ENCODE peak calls at places on chromosomes 1 and 21, in seven cellular contexts. U is K562, H is HCT116, O is GM12878, P is H1, A is HepG2, N is SK-N-SH. G is an unnamed sample.

GRCh38 chr1:113763651-113764050 is 4.4 kb upstream of the PHTF1 start:
- DNase-seq in U (no peak), H (no peak), O (no peak), P (no peak), A (no peak), N (peak; percentile 9), G (no peak)

GRCh38 chr1:208081972-208082371 is 162.2 kb downstream of the PLXNA2 start:
- DNase-seq in U (peak; percentile 22), H (no peak), O (no peak), P (no peak), A (no peak), N (no peak), G (no peak)

GRCh38 chr21:45410865-45411809 is 6.2 kb downstream of the COL18A1 start:
- DNase-seq in U (peak; percentile 99), H (no peak), O (no peak), P (no peak), A (no peak), N (no peak), G (no peak)

GRCh38 chr1:10640079-10640578 is 156.3 kb downstream of the CASZ1 start:
- DNase-seq in U (no peak), H (no peak), O (no peak), P (no peak), A (no peak), N (peak; percentile 94), G (no peak)

GRCh38 chr1:54815086-54815876 is 14.2 kb upstream of the TTC22 start:
- DNase-seq in U (no peak), H (no peak), O (no peak), P (no peak), A (no peak), N (no peak), G (no peak)

GRCh38 chr21:35423694-35424093 is 374.6 kb upstream of the RUNX1 start:
- DNase-seq in U (no peak), H (no peak), O (no peak), P (no peak), A (no peak), N (no peak), G (no peak)

GRCh38 chr1:6028042-6028895 is 17.4 kb upstream of the KCNAB2 start:
- DNase-seq in U (no peak), H (no peak), O (no peak), P (no peak), A (no peak), N (no peak), G (no peak)

GRCh38 chr1:30613188-30613587 is 110.2 kb downstream of the MATN1 start:
- DNase-seq in U (no peak), H (no peak), O (no peak), P (no peak), A (no peak), N (no peak), G (no peak)

GRCh38 chr1:22141948-22142314 is 966 bp downstream of the WNT4 start:
- DNase-seq in U (no peak), H (no peak), O (no peak), P (no peak), A (no peak), N (peak; percentile 74), G (no peak)

GRCh38 chr1:85459274-85459673 is 5.7 kb downstream of the DDAH1 start:
- DNase-seq in U (no peak), H (no peak), O (no peak), P (no peak), A (no peak), N (peak; percentile 16), G (no peak)

GRCh38 chr1:85462931-85463665 is 1.9 kb downstream of the DDAH1 start:
- DNase-seq in U (no peak), H (no peak), O (no peak), P (no peak), A (peak; percentile 4), N (no peak), G (no peak)

GRCh38 chr1:85463666-85464496 is 1.1 kb downstream of the DDAH1 start:
- DNase-seq in U (no peak), H (no peak), O (no peak), P (no peak), A (peak; percentile 4), N (peak; percentile 37), G (peak; percentile 10)

GRCh38 chr1:85461216-85461945 is 3.6 kb downstream of the DDAH1 start:
- DNase-seq in U (no peak), H (no peak), O (no peak), P (no peak), A (no peak), N (no peak), G (no peak)

DNA sequence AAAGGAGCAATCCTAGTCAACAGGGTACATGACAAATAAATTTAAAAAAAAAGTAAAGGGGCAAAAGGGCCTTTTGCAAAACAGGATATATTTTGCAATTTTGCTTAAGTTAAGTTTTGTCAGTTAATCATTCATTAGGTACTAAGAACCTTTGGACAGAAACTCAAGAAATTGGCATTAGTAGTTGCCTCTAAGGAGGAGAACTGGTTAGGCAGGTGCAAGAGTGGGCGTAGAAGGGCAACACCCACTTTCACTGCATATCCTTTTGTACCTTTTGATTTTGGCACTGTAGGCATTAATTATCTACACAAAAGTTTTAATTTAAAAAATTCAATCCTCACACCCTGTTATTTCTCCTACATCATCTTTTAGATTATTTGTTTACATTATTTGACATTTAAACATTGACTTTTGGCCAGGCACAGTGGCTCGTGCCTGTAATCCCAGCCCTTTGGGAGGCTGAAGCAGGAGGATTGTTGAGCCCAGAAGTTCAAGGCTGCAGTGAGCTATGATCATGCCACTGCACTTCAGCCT is 4.3 kb downstream of the DDAH1 start:
- DNase-seq in U (no peak), H (no peak), O (no peak), P (no peak), A (peak; percentile 65), N (no peak), G (no peak)
- TF ChIP-seq JUND in U (no peak), H (no peak), O (no peak), P (no peak), A (no peak), N (no peak), G (no peak)

DNA sequence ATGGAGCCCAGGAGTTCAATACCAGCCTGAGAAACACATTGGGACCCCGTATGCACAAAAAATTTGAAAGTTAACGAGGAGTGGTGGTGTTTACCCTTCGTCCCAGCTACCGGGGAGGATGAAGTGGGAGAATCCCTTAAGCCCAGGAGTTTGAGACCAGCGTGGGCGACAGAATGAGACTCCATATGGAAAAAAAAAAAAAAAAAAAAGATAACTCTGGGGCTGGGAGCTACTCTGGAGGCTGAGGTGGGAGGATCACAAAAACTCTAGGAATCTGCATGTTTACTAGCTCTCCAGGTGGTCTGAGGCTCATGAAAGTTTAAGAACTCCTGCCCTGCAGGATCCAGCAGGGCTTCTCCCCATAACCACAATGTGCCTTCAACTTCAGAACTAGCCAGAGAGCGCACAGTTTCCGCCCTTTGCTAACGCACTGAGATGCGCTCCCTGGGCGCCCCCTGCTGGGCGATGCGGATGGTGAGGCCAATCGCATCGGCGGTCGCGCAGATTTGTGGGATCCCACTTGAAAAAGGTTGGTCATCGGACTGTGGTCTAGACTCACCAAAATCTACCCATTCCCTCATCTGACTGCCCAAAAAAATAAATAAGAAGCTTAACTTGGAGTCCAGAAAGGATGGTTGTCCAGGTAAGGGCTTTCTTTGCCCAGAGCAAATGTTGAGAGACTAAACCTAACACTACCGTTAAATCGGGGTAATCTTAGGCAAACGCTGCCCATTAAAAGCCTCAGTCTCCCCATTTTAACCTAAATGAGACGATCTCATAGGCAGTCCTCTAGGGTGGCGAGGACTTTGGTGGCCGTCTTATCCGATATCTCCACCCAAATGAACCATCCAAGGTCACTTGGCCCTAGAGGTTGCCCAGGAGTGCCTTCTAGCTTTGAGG is 8.8 kb downstream of the ZNF683 start:
- DNase-seq in U (peak; percentile 95), H (peak; percentile 33), O (peak; percentile 16), P (peak; percentile 50), A (peak; percentile 71), N (peak; percentile 86), G (peak; percentile 69)
- TF ChIP-seq JUND in U (peak; percentile 67), H (no peak), O (no peak), P (no peak), A (no peak), N (no peak), G (no peak)

DNA sequence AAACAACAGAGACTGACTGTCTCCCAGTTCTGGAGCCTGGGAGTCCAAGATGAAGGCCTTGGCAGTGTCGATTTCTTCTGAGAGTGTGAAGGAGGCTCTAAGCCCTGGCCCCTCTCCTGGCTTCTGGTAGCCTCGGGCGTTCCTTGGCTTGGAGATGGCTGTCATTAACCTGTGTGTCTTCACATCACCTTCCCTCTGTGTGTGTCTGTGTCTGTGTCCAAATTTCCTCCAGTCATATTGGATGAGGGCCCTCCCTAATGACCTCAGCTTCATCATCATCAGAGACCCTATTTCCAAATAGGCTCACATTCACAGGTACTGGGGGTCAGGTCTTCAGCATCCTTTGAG is 138.3 kb downstream of the TOMM20 start:
- DNase-seq in U (no peak), H (no peak), O (no peak), P (no peak), A (no peak), N (no peak), G (no peak)
- TF ChIP-seq JUND in U (no peak), H (no peak), O (no peak), P (no peak), A (no peak), N (no peak), G (no peak)

DNA sequence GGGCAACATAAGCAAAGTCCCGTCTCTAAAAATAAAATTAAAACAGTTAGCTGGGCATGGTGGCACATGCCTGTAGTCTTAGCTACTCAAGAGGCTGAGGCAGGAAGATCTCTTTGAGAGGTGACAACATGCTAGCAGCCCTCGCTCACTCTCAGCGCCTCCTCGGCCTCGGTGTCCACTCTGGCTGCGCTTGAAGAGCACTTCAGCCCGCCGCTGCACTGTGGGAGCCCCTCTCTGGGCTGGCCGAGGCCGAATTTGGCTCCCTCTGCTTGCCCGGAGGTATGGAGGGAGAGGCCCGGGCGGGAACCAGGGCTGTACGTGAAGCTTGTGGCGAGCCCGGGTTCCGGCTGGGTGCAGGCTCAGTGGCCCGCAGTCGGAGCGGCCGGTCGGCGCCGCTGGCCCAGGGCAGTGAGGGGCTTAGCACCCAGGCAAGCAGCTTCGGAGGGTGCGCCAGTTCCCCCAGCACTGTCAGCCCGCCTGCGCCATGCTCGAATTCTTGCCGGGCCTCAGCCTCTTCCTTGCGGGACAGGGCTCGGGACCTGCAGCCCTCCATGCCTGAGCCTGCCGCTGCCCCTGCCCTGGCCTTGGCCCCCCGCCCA is 138.3 kb downstream of the MAP3K21 start:
- DNase-seq in U (no peak), H (no peak), O (no peak), P (no peak), A (no peak), N (no peak), G (no peak)
- TF ChIP-seq JUND in U (no peak), H (no peak), O (no peak), P (no peak), A (no peak), N (no peak), G (no peak)

DNA sequence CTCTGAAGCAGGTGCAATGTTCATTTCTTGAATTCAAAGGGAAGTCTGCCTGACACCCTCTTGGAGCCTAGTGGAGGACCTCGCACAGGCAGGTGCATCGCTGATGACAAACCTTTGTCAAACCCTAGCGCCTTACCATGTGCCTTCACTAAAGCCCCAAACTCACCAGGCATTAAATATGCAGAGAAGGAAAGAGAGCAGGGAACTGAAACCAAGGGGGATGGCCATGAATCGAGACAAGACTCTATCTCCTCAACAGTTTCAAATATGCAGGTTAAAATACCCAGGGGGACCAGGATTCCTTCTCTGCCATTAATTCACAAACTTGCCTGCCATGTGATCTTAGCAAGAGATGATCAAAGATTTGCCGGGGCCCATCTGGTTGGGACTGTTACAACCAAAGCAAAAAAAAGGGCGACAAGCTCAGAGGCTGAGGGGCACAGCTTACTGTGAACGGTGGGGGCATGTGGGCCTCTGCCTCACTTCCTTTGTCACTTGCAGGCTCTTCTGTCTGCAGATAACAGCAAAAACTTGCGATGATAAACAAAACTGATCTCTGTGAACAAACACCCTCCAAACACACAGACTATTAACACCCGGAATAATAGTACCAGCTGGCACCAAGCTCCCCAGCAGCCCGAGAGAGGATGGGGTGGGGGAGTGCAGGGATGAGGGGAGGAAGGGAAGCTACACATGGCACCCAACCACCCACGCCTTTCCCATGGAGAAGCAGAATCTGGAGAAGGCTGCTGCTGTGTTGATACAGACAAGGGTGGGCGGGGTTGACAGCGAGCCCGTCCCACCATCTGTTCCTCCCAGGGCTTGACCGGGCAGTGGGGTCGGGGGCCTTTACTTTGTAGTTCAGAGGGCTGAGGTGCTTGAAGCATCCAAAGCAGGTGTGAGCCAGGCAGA is 33.9 kb downstream of the TMEM63A start:
- DNase-seq in U (peak; percentile 45), H (no peak), O (peak; percentile 51), P (no peak), A (no peak), N (no peak), G (no peak)
- TF ChIP-seq JUND in U (no peak), H (no peak), O (no peak), P (no peak), A (no peak), N (no peak), G (no peak)

G was measured in T47D.